ENCODE peak calls at places on chromosomes 11 and 22, in nine cellular contexts. P is thoracic aorta; Z is nucleus accumbens; S is Caco-2; O is CD4-positive, alpha-beta T cell; M is activated T-cell treated with anti-CD3 and anti-CD28 coated beads, Interleukin-2, amount 50 U/mL, for 48 hours; D is HTR-8/SVneo; H is SK-N-DZ; L is A549. U is an unnamed sample.

GRCh38 chr11:128313931-128314330 is 273.4 kb downstream of the ETS1 start:
- DNase-seq in H (no peak), L (no peak), Z (no peak), O (no peak), D (no peak), S (no peak), M (no peak), P (no peak), U (no peak)

GRCh38 chr11:5123802-5124521 is 14.2 kb downstream of the OR52A5 start:
- DNase-seq in P (no peak), O (peak; percentile 11), D (peak; percentile 15), H (peak; percentile 59), Z (peak; percentile 1), M (peak; percentile 59), L (peak; percentile 13), S (peak; percentile 78), U (no peak)

GRCh38 chr11:9104581-9104980 is 13.2 kb upstream of the SCUBE2 start:
- DNase-seq in P (no peak), Z (no peak), L (no peak), M (no peak), H (no peak), S (no peak), O (no peak), D (no peak), U (no peak)

GRCh38 chr11:114738954-114739353 is 60.6 kb downstream of the NXPE2 start:
- DNase-seq in M (peak; percentile 40), Z (no peak), S (peak; percentile 67), L (peak; percentile 4), H (peak; percentile 11), P (no peak), O (no peak), D (peak; percentile 10), U (no peak)

GRCh38 chr11:61510178-61510979 is 1.8 kb downstream of the LRRC10B start:
- DNase-seq in S (no peak), Z (no peak), M (no peak), L (no peak), H (no peak), D (no peak), P (no peak), O (no peak), U (no peak)

GRCh38 chr11:128345316-128345715 is 242.0 kb downstream of the ETS1 start:
- DNase-seq in P (no peak), S (no peak), M (no peak), Z (no peak), D (no peak), H (no peak), L (no peak), O (no peak), U (no peak)

GRCh38 chr11:61769169-61769920 is 16.9 kb downstream of the MYRF start:
- DNase-seq in D (peak; percentile 33), O (no peak), H (no peak), M (no peak), L (peak; percentile 58), S (peak; percentile 91), P (no peak), Z (no peak), U (no peak)

GRCh38 chr11:123405123-123405592 is 24.9 kb upstream of the GRAMD1B start:
- DNase-seq in Z (no peak), M (no peak), H (no peak), P (no peak), O (no peak), L (no peak), S (no peak), D (no peak), U (no peak)

GRCh38 chr11:134360050-134360835 is 28.5 kb downstream of the GLB1L2 start:
- DNase-seq in O (peak; percentile 50), H (peak; percentile 71), L (peak; percentile 78), S (peak; percentile 75), D (peak; percentile 69), P (no peak), Z (peak; percentile 49), M (peak; percentile 86), U (peak; percentile 10)

GRCh38 chr22:17920992-17921650 is 103.2 kb downstream of the MICAL3 start:
- DNase-seq in Z (no peak), L (no peak), P (no peak), M (no peak), S (no peak), O (no peak), D (no peak), H (no peak), U (no peak)

GRCh38 chr11:75245356-75246005 is 4.9 kb downstream of the TPBGL start:
- DNase-seq in D (no peak), M (no peak), O (no peak), S (no peak), H (no peak), Z (no peak), P (no peak), L (no peak), U (no peak)

GRCh38 chr11:47272706-47273105 is 2.8 kb downstream of the MADD start:
- DNase-seq in D (no peak), M (no peak), O (no peak), H (no peak), Z (no peak), S (no peak), L (no peak), P (no peak), U (no peak)

GRCh38 chr22:46280999-46281623 is 13.3 kb downstream of the TTC38 start:
- DNase-seq in S (no peak), P (no peak), L (no peak), M (no peak), D (no peak), Z (no peak), H (no peak), O (no peak), U (no peak)

GRCh38 chr11:5596611-5597201 is at the start of gene TRIM6:
- DNase-seq in M (peak; percentile 24), Z (no peak), P (no peak), S (peak; percentile 34), L (peak; percentile 58), D (peak; percentile 56), H (no peak), O (no peak), U (no peak)

GRCh38 chr11:71391786-71392185 is 56.4 kb downstream of the DHCR7 start:
- DNase-seq in H (no peak), S (no peak), P (no peak), M (no peak), L (no peak), Z (no peak), D (no peak), O (no peak), U (no peak)

GRCh38 chr11:80798189-80798588 is 1357.4 kb upstream of the TENM4 start:
- DNase-seq in P (no peak), H (no peak), S (no peak), M (no peak), L (no peak), O (no peak), D (no peak), Z (no peak), U (no peak)

GRCh38 chr22:50119768-50120251 is 30.0 kb downstream of the MOV10L1 start:
- DNase-seq in L (no peak), D (no peak), M (no peak), P (no peak), O (no peak), S (no peak), H (no peak), Z (no peak), U (no peak)

GRCh38 chr22:42863349-42863911 is 6.4 kb upstream of the ARFGAP3 start:
- DNase-seq in H (no peak), P (no peak), S (no peak), M (peak; percentile 58), L (no peak), Z (no peak), D (peak; percentile 40), O (no peak), U (no peak)

GRCh38 chr22:27028093-27028492 is 370.7 kb downstream of the MIAT start:
- DNase-seq in M (no peak), Z (no peak), S (no peak), L (no peak), D (no peak), P (no peak), H (no peak), O (no peak), U (no peak)

GRCh38 chr11:92845390-92846185 is 123.9 kb upstream of the MTNR1B start:
- DNase-seq in Z (no peak), D (no peak), M (no peak), L (no peak), P (no peak), O (no peak), H (peak; percentile 58), S (no peak), U (no peak)